ENCODE peak calls at places on chromosomes 5 and 9, in ten cellular contexts. A, J, H, K, Z, N, I, T, E and L are unnamed samples.

GRCh38 chr5:158506648-158507047 is 593.1 kb downstream of the EBF1 start:
- DNase-seq in A (no peak), J (no peak), H (no peak), K (no peak), Z (no peak), N (no peak), I (no peak), T (no peak), E (no peak), L (no peak)

GRCh38 chr5:82405166-82405565 is 127.0 kb upstream of the RPS23 start:
- DNase-seq in A (no peak), J (no peak), H (no peak), K (no peak), Z (peak; percentile 88), N (no peak), I (no peak), T (no peak), E (no peak), L (no peak)

GRCh38 chr9:4371108-4371507 is 71.2 kb upstream of the GLIS3 start:
- DNase-seq in A (no peak), J (no peak), H (no peak), K (peak; percentile 23), Z (peak; percentile 99), N (peak; percentile 32), I (no peak), T (no peak), E (no peak), L (no peak)

GRCh38 chr5:90518666-90519065 is 10.7 kb downstream of the LYSMD3 start:
- DNase-seq in A (no peak), J (peak; percentile 71), H (no peak), K (no peak), Z (peak; percentile 28), N (no peak), I (no peak), T (no peak), E (no peak), L (no peak)

GRCh38 chr5:3634061-3634460 is 38.4 kb downstream of the IRX1 start:
- DNase-seq in A (no peak), J (no peak), H (no peak), K (no peak), Z (no peak), N (no peak), I (no peak), T (no peak), E (no peak), L (no peak)

GRCh38 chr5:24819841-24820240 is 175.1 kb upstream of the CDH10 start:
- DNase-seq in A (no peak), J (no peak), H (no peak), K (no peak), Z (no peak), N (no peak), I (no peak), T (no peak), E (no peak), L (no peak)

GRCh38 chr9:91429501-91429900 is 5.9 kb upstream of the NFIL3 start:
- DNase-seq in A (no peak), J (peak; percentile 98), H (no peak), K (no peak), Z (no peak), N (no peak), I (no peak), T (no peak), E (no peak), L (no peak)

GRCh38 chr5:99059685-99060084 is 130.9 kb upstream of the CHD1 start:
- DNase-seq in A (no peak), J (peak; percentile 24), H (no peak), K (no peak), Z (no peak), N (no peak), I (no peak), T (no peak), E (no peak), L (no peak)

GRCh38 chr5:34503379-34504346 is 152.5 kb upstream of the RAI14 start:
- DNase-seq in A (no peak), J (no peak), H (peak; percentile 24), K (no peak), Z (no peak), N (no peak), I (no peak), T (no peak), E (no peak), L (no peak)

GRCh38 chr9:20284601-20285289 is 337.6 kb downstream of the MLLT3 start:
- DNase-seq in A (no peak), J (no peak), H (no peak), K (no peak), Z (no peak), N (no peak), I (no peak), T (no peak), E (no peak), L (no peak)

GRCh38 chr9:20290287-20290686 is 332.0 kb downstream of the MLLT3 start:
- DNase-seq in A (no peak), J (no peak), H (no peak), K (no peak), Z (no peak), N (no peak), I (no peak), T (no peak), E (no peak), L (no peak)

GRCh38 chr9:20286969-20287368 is 335.3 kb downstream of the MLLT3 start:
- DNase-seq in A (no peak), J (no peak), H (no peak), K (no peak), Z (no peak), N (no peak), I (no peak), T (no peak), E (no peak), L (no peak)

GRCh38 chr9:20289416-20289815 is 332.9 kb downstream of the MLLT3 start:
- DNase-seq in A (no peak), J (no peak), H (no peak), K (no peak), Z (no peak), N (no peak), I (no peak), T (no peak), E (no peak), L (no peak)

GRCh38 chr9:20286154-20286553 is 336.1 kb downstream of the MLLT3 start:
- DNase-seq in A (no peak), J (no peak), H (no peak), K (no peak), Z (no peak), N (no peak), I (no peak), T (no peak), E (no peak), L (no peak)
- H3K4me1 ChIP-seq in A (no peaks in the 10 kb centered on the region), J (no peaks in the 10 kb centered on the region), H (peaks cover 14% of the 10 kb centered on the region), K (no peaks in the 10 kb centered on the region), Z (no peaks in the 10 kb centered on the region), N (no peaks in the 10 kb centered on the region), I (no peaks in the 10 kb centered on the region), T (no peaks in the 10 kb centered on the region), E (peaks cover 3% of the 10 kb centered on the region), L (no peaks in the 10 kb centered on the region)

DNA sequence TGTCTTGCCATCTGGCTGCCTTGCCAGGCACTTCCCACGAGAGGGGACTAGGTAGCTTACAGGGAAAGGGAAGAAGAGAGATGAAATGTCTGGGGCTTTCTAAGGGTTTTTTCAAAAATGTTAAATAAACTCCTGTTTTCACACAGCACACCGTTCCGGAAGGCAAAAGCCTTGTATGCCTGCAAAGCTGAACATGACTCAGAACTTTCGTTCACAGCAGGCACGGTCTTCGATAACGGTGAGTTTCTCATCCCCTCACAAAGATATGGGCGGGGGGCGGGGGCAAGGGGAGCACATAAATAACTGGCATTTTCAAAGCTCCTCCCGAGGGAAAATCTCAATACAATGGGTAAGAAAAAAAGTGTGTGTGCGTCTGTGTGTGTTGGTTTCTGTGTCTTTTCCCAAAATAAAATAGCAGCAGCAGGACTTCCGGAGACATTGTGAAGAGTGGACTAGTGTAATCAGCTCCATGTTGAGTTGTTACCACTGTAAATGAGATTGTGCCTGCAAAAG is 189.6 kb downstream of the NR3C1 start:
- DNase-seq in A (no peak), J (peak; percentile 66), H (no peak), K (no peak), Z (peak; percentile 13), N (no peak), I (no peak), T (no peak), E (no peak), L (no peak)
- H3K4me3 ChIP-seq in A (no peak overlapping the region), J (peak overlapping the region; percentile 26), H (no peak overlapping the region), K (no peak overlapping the region), Z (no peak overlapping the region), N (no peak overlapping the region), I (no peak overlapping the region), T (no peak overlapping the region), E (no peak overlapping the region), L (no peak overlapping the region)

DNA sequence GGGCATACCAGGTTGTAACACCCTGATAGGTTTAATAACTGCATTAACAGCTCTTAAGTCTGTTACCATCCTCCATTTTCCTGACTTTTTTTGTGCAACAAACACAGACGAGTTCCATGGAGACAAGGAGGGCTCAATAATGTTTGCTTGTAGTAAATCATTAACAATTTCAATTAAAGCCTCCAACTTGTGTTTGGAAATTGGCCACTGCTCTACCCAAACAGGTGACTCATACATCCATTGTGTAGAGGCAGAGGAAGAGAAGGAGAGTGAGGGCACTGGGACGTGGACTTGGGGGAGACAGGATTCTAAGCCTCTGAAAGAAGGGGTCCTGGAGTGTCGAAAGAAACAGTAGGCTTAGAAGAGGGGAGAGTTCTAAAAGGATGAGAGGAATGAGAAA is 213.6 kb upstream of the KCNN2 start:
- DNase-seq in A (no peak), J (no peak), H (no peak), K (peak; percentile 29), Z (no peak), N (no peak), I (no peak), T (no peak), E (no peak), L (no peak)
- H3K36me3 ChIP-seq in A (no peaks in the 10 kb centered on the region), J (no peaks in the 10 kb centered on the region), H (no peaks in the 10 kb centered on the region), K (no peaks in the 10 kb centered on the region), Z (no peaks in the 10 kb centered on the region), N (no peaks in the 10 kb centered on the region), I (no peaks in the 10 kb centered on the region), T (no peaks in the 10 kb centered on the region), E (no peaks in the 10 kb centered on the region), L (no peaks in the 10 kb centered on the region)

GRCh38 chr5:100787648-100788047 is 115.4 kb downstream of the ST8SIA4 start:
- DNase-seq in A (no peak), J (no peak), H (no peak), K (no peak), Z (no peak), N (no peak), I (no peak), T (no peak), E (no peak), L (no peak)

GRCh38 chr5:100790951-100791350 is 112.1 kb downstream of the ST8SIA4 start:
- DNase-seq in A (no peak), J (no peak), H (no peak), K (no peak), Z (no peak), N (no peak), I (no peak), T (no peak), E (no peak), L (no peak)

GRCh38 chr5:100790170-100790665 is 112.9 kb downstream of the ST8SIA4 start:
- DNase-seq in A (no peak), J (peak; percentile 95), H (no peak), K (peak; percentile 25), Z (no peak), N (no peak), I (no peak), T (no peak), E (peak; percentile 38), L (no peak)

GRCh38 chr5:100789641-100790160 is 113.4 kb downstream of the ST8SIA4 start:
- DNase-seq in A (no peak), J (no peak), H (no peak), K (no peak), Z (no peak), N (no peak), I (no peak), T (no peak), E (no peak), L (no peak)

GRCh38 chr5:100788417-100788816 is 114.7 kb downstream of the ST8SIA4 start:
- DNase-seq in A (no peak), J (no peak), H (no peak), K (no peak), Z (no peak), N (no peak), I (no peak), T (no peak), E (no peak), L (no peak)
- H3K4me1 ChIP-seq in A (no peaks in the 10 kb centered on the region), J (peaks cover 18% of the 10 kb centered on the region), H (no peaks in the 10 kb centered on the region), K (peaks cover 4% of the 10 kb centered on the region), Z (no peaks in the 10 kb centered on the region), N (no peaks in the 10 kb centered on the region), I (no peaks in the 10 kb centered on the region), T (no peaks in the 10 kb centered on the region), E (peaks cover 25% of the 10 kb centered on the region), L (no peaks in the 10 kb centered on the region)